ENCODE peak calls at places on chromosomes 7 and 10, in four cellular contexts. S is HTR-8/SVneo, W is GM23338, C is activated T-cell treated with anti-CD3 and anti-CD28 coated beads for 1 hour. A is an unnamed sample.

GRCh38 chr10:11511325-11511724 is 100.1 kb downstream of the USP6NL start:
- DNase-seq in S (no peak), W (no peak), C (no peak), A (no peak)

GRCh38 chr10:71527135-71527534 is 130.4 kb downstream of the CDH23 start:
- DNase-seq in S (no peak), W (no peak), C (no peak), A (no peak)

GRCh38 chr10:91191581-91191919 is 28.9 kb upstream of the PCGF5 start:
- DNase-seq in S (no peak), W (no peak), C (no peak), A (no peak)

GRCh38 chr7:99380032-99380822 is 5.7 kb downstream of the ARPC1B start:
- DNase-seq in S (no peak), W (peak; percentile 49), C (no peak), A (peak; percentile 54)

GRCh38 chr7:157457355-157458253 is 120.8 kb downstream of the DNAJB6 start:
- DNase-seq in S (no peak), W (no peak), C (no peak), A (no peak)

GRCh38 chr7:114418117-114418516 is 3.5 kb downstream of the FOXP2 start:
- DNase-seq in S (no peak), W (no peak), C (no peak), A (no peak)

GRCh38 chr10:130022071-130022470 is 58.0 kb upstream of the EBF3 start:
- DNase-seq in S (no peak), W (no peak), C (no peak), A (no peak)

GRCh38 chr7:130841416-130841815 is 107.4 kb upstream of the KLF14 start:
- DNase-seq in S (no peak), W (no peak), C (no peak), A (no peak)

GRCh38 chr10:49119746-49120145 is 4.4 kb upstream of the VSTM4 start:
- DNase-seq in S (no peak), W (no peak), C (no peak), A (no peak)

GRCh38 chr10:111116211-111116610 is 39.4 kb downstream of the ADRA2A start:
- DNase-seq in S (no peak), W (no peak), C (no peak), A (no peak)

GRCh38 chr7:13179011-13179574 is 491.7 kb downstream of the ARL4A start:
- DNase-seq in S (no peak), W (no peak), C (no peak), A (no peak)

GRCh38 chr7:55006499-55006898 is 12.3 kb upstream of the EGFR start:
- DNase-seq in S (no peak), W (peak; percentile 44), C (no peak), A (no peak)

GRCh38 chr7:99129536-99129935 is 14.4 kb downstream of the SMURF1 start:
- DNase-seq in S (no peak), W (no peak), C (no peak), A (no peak)

GRCh38 chr10:132264966-132265877 is 42.5 kb downstream of the STK32C start:
- DNase-seq in S (no peak), W (no peak), C (no peak), A (peak; percentile 77)

GRCh38 chr7:73810991-73811360 is 19.8 kb upstream of the CLDN4 start:
- DNase-seq in S (no peak), W (peak; percentile 62), C (no peak), A (no peak)

A was measured in GM03348.